ENCODE peak calls at places on chromosomes 12 and 14, in ten cellular contexts. J is K562, K is sigmoid colon, C is transverse colon, P is ovary, S is HepG2, B is stomach, E is esophagus muscularis mucosa, U is A549, F is upper lobe of left lung. M is an unnamed sample.

GRCh38 chr14:71062581-71063303 is 155.5 kb downstream of the PCNX1 start:
- DNase-seq in S (no peak), B (no peak), J (no peak), F (no peak), C (no peak), K (no peak), U (no peak), E (no peak), P (no peak), M (no peak)

GRCh38 chr14:23186913-23187654 is 3.6 kb upstream of the SLC7A8 start:
- DNase-seq in C (peak), B (peak), S (peak), P (no peak), F (no peak), E (no peak), U (peak), J (peak), K (no peak), M (no peak)

GRCh38 chr14:23817164-23817767 is 136.3 kb upstream of the DHRS4 start:
- DNase-seq in J (no peak), U (no peak), F (no peak), S (no peak), P (no peak), B (no peak), C (no peak), E (no peak), K (no peak), M (no peak)

GRCh38 chr14:69943084-69943797 is 64.0 kb downstream of the SMOC1 start:
- DNase-seq in E (no peak), F (no peak), J (no peak), U (no peak), S (peak), K (no peak), P (no peak), B (no peak), C (no peak), M (no peak)

GRCh38 chr12:32302218-32302826 is 97.0 kb upstream of the FGD4 start:
- DNase-seq in E (no peak), C (peak), F (no peak), J (peak), S (peak), U (no peak), K (no peak), B (no peak), P (no peak), M (no peak)

GRCh38 chr12:45762185-45763110 is 32.9 kb downstream of the ARID2 start:
- DNase-seq in U (peak), P (no peak), F (no peak), B (no peak), K (no peak), E (no peak), S (peak), C (no peak), J (peak), M (peak)

GRCh38 chr12:75526655-75527511 is 15.5 kb upstream of the KRR1 start:
- DNase-seq in U (peak), K (peak), C (no peak), E (no peak), B (no peak), F (no peak), S (peak), J (peak), P (no peak), M (no peak)

GRCh38 chr12:63103489-63104131 is 47.4 kb downstream of the AVPR1A start:
- DNase-seq in J (peak), P (no peak), F (no peak), C (no peak), E (no peak), K (no peak), B (no peak), U (peak), S (peak), M (no peak)

GRCh38 chr12:15979096-15980091 is 68.3 kb downstream of the DERA start:
- DNase-seq in E (no peak), K (no peak), S (peak), F (peak), B (no peak), U (peak), P (no peak), J (peak), C (peak), M (no peak)

GRCh38 chr14:26281280-26281998 is 316.4 kb downstream of the NOVA1 start:
- DNase-seq in U (peak), E (no peak), C (no peak), P (no peak), K (no peak), J (peak), F (no peak), S (peak), B (no peak), M (no peak)

GRCh38 chr12:29693962-29694361 is 89.8 kb downstream of the TMTC1 start:
- DNase-seq in F (no peak), S (no peak), K (no peak), C (no peak), P (no peak), U (no peak), E (no peak), B (no peak), J (no peak), M (no peak)

GRCh38 chr12:34605955-34606748 is 583.9 kb downstream of the ALG10 start:
- DNase-seq in E (peak), C (no peak), U (no peak), K (peak), J (no peak), B (no peak), F (peak), P (no peak), S (no peak), M (no peak)

GRCh38 chr12:16474801-16475200 is 127.4 kb downstream of the MGST1 start:
- DNase-seq in F (no peak), S (no peak), P (no peak), C (no peak), E (no peak), J (no peak), B (no peak), U (no peak), K (no peak), M (no peak)

GRCh38 chr14:102510616-102511520 is 1.3 kb upstream of the ANKRD9 start:
- DNase-seq in P (no peak), U (peak), B (peak), F (peak), C (peak), K (peak), J (peak), S (peak), E (no peak), M (no peak)

GRCh38 chr12:125056306-125056705 is 8.9 kb upstream of the AACS start:
- DNase-seq in C (no peak), U (no peak), K (no peak), B (no peak), S (no peak), J (no peak), P (no peak), E (no peak), F (no peak), M (no peak)

DNA sequence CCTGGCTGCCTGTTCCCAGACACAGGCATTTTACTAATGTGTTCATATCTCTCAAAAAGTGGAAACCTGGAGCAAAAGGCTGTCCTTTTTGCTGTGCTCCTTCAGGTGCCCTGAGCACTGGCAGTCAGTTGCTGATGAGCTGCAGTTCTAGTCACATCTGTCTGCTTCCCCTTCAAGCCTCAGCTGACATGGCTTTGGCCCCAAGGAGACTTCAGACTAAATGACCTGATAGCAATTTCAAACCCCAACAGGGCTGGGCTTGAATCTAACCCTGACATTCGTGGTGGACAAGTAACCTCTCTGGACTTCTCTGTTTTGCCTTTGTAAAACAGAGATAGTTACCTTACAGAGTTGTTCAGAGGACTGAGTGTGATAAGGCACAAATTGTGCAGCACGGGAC is 5.7 kb downstream of the SERPINA9 start:
- DNase-seq in J (no peak), P (no peak), S (no peak), U (no peak), F (no peak), C (no peak), B (no peak), K (peak), E (no peak), M (no peak)
- TF ChIP-seq EP300 in J (no peak), P (no peak), S (no peak), U (no peak), F (no peak), C (no peak), B (no peak), K (no peak), E (no peak), M (no peak)

DNA sequence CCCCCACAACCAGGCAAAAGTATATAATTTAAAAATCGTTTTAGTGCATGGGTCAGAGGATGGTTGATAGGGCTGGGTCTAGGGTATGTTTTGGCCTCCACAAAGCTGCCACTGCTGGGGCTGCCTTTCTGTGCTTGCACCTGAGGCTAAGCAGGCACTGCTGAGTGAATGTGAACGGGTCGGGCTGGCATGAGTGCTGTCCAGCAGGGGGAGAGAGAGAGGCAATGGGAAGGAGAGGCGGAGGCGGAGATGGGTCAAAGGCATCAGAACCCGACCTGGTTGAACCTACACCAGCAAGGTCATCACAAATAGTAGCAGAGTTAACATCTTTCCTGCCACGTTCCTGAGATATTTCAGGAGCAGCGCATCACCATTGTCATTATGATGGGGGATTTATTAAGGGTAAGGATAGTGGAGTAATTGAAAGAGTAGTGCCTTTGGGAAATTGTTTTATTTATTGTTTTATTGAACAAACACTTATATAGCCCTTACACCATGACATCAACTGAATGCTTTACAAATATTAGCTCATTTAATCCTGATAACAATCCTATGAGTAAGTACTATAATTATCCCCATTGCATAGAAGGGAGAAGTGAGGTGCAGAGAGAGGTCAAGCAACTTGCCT is 5.8 kb upstream of the NRXN3 start:
- DNase-seq in P (no peak), J (peak), C (peak), E (no peak), B (peak), F (no peak), K (no peak), U (peak), S (peak), M (no peak)
- TF ChIP-seq CTCF in P (no peak), J (peak), C (peak), E (no peak), B (peak), F (peak), K (no peak), U (peak), S (peak), M (no peak)

DNA sequence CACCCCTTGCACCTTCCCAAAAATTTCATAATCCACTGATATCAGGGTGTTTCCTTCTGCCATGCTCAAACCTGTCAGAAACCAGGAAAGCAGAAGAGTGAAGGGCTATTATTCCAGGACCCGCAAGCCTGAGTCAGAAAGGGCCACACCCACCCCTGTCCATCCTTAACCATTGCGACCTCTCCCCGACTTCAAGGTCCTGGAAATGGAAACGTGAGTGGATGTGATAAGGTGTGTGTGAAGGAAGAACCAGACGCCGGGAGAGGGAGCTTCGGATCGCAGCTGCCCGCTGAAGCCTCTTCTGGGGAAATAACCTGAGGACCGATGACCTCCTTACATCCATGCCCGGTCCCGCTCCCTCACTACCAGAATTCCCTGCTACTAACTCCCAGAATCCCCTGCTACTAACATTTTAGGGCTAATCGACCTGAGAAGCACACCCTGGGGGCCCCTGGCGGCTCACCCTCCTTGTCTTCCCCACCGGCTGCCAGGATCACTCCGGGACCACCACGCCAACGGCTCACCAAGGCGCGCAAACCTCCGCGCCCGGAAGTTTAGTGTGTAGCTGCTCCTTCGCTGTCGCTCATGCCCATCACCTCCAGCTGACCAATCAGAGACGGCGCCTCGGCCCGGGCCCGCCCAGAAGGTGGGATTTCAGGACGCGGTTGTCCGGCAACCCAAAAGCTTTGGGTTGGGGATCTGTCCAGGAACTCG is at the start of gene ACYP1:
- DNase-seq in C (peak), E (peak), U (peak), K (peak), B (peak), J (peak), S (peak), F (peak), P (peak), M (peak)
- TF ChIP-seq POLR2A in C (peak), E (no peak), U (peak), K (no peak), B (no peak), J (peak), S (peak), F (no peak), P (peak), M (peak)

GRCh38 chr12:113273053-113273725 is 51.9 kb downstream of the TPCN1 start:
- DNase-seq in B (no peak), J (no peak), C (no peak), P (no peak), K (no peak), F (no peak), U (no peak), S (no peak), E (no peak), M (no peak)
- TF ChIP-seq EP300 in B (no peak), J (no peak), C (no peak), P (no peak), K (no peak), F (no peak), U (no peak), S (no peak), E (no peak), M (no peak)

GRCh38 chr14:48536318-48536717 is 860.9 kb upstream of the MDGA2 start:
- DNase-seq in P (no peak), C (no peak), E (no peak), F (no peak), U (peak), K (no peak), J (no peak), S (peak), B (no peak), M (no peak)
- TF ChIP-seq CTCF in P (no peak), C (no peak), E (no peak), F (no peak), U (no peak), K (no peak), J (no peak), S (no peak), B (no peak), M (no peak)

GRCh38 chr14:91377700-91378652 is 39.6 kb downstream of the CCDC88C start:
- DNase-seq in B (no peak), K (no peak), J (no peak), F (no peak), E (no peak), S (no peak), U (no peak), C (peak), P (no peak), M (no peak)
- TF ChIP-seq POLR2A in B (no peak), K (no peak), J (no peak), F (no peak), E (no peak), S (no peak), U (no peak), C (no peak), P (no peak), M (no peak)

GRCh38 chr14:104724407-104724980 is 465 bp downstream of the ADSS1 start:
- DNase-seq in E (no peak), B (peak), K (peak), S (no peak), F (no peak), U (peak), J (peak), P (peak), C (peak), M (no peak)

GRCh38 chr14:104724981-104725771 is 1.1 kb downstream of the ADSS1 start:
- DNase-seq in E (no peak), K (no peak), C (peak), U (peak), F (peak), J (peak), P (no peak), S (peak), B (peak), M (no peak)

GRCh38 chr14:104722938-104723650 is 935 bp upstream of the ADSS1 start:
- DNase-seq in F (no peak), J (no peak), E (no peak), S (no peak), P (no peak), C (peak), U (peak), K (no peak), B (no peak), M (no peak)

GRCh38 chr14:104721704-104722431 is 2.2 kb upstream of the ADSS1 start:
- DNase-seq in U (no peak), C (no peak), B (no peak), K (no peak), P (no peak), S (no peak), E (no peak), J (no peak), F (peak), M (no peak)

DNA sequence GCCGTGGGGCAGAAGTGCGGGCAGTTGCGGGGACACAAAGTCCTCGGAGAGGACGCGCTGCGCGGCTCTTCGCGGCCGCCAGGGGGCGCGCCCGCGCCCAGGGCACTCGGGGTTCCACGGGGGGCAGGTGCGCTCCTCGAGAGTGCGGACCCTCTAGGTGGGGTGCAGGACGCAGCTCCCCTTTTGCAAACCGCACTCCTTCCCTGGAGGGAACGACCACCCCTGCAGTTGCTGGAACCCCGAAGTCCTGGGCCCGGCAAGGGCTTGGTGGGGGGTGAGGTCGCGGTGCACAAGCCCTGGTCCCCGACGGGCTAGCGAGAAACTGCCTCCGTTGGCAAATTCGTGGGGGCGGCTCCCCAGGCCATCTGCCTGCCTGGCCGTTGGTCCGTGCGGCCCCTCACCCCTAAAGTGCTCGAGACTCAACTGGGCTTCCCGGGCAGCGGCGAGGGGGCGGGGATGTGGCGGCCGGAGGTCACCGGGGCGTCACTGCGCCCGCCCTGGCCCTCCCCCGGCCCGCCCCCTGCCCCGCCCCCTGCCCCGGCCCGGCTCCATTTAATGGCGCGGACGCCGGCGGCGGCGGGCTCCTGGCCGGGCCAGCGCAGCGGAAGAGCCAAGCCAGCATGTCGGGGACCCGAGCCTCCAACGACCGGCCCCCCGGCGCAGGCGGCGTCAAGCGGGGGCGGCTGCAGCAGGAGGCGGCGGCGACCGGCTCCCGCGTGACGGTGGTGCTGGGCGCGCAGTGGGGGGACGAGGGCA is at the start of gene ADSS1:
- DNase-seq in B (peak), F (peak), U (peak), J (peak), K (no peak), P (peak), E (no peak), C (peak), S (peak), M (peak)
- TF ChIP-seq EP300 in B (no peak), F (no peak), U (no peak), J (no peak), K (no peak), P (no peak), E (no peak), C (no peak), S (no peak), M (no peak)

GRCh38 chr14:42654707-42655106 is 1048.0 kb downstream of the LRFN5 start:
- DNase-seq in B (no peak), U (no peak), P (no peak), C (no peak), E (no peak), S (no peak), K (no peak), J (no peak), F (no peak), M (no peak)
- TF ChIP-seq CTCF in B (no peak), U (no peak), P (no peak), C (no peak), E (no peak), S (no peak), K (no peak), J (no peak), F (no peak), M (no peak)

DNA sequence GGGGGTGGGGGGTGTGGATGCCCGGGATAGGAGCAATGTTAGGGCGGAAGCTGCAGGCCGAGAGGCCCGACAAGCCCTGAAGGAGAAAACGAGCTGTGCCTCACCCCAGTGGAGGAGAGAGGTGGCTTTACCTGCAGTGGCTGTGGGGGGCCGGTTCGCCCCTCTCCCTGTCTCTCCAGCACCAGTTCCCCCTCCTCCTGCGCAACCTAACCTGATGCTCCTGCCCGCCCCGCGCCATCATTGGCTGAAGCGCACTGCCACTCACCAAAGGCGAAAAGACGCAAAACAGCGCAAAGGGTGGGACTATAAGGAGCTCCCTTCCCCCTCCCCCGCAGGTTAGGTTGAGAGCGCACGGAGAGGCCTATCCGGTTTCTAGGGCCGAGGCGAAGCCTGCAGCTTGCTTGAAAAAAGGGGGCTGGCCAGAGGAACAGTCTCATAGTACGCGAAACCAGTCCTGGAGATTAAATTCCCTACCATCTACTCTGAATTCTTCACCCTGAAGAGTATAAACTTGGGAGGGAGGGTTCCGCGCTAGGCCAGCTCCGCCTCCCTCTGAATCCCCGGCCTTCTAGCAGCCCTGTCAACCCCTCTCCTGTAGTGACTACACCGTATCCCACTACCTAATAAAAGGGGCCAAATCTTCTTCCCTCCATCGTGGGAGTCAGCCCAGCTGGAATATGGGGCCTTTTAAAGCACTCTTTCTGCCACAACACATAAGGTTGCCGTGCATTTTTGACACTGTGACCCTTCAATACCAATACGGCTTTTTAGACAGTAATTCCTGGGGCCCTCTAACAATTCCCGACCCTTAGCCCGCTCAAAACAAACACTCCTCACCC is 18.6 kb downstream of the CHD8 start:
- DNase-seq in J (peak), E (peak), C (peak), F (peak), P (peak), K (peak), S (peak), B (peak), U (peak), M (peak)
- TF ChIP-seq POLR2A in J (peak), E (no peak), C (peak), F (no peak), P (peak), K (peak), S (peak), B (no peak), U (peak), M (no peak)

GRCh38 chr12:105982022-105982421 is 156.7 kb downstream of the NUAK1 start:
- DNase-seq in J (no peak), K (no peak), C (no peak), S (no peak), E (no peak), P (no peak), F (no peak), U (no peak), B (no peak), M (no peak)
- TF ChIP-seq EP300 in J (no peak), K (no peak), C (no peak), S (no peak), E (no peak), P (no peak), F (no peak), U (no peak), B (no peak), M (no peak)

M was measured in tibial nerve.